ENCODE peak calls at places on chromosomes 6 and 20, in seven cellular contexts. One of them, this sample, is unnamed.

GRCh38 chr6:79946773-79947190 is 571 bp downstream of the ELOVL4 start:
- DNase-seq in endothelial cell: peak; percentile 29
- DNase-seq in amniotic stem cell: peak; percentile 9
- DNase-seq in sciatic nerve: no peak
- DNase-seq in fibroblast of villous mesenchyme: peak; percentile 14
- DNase-seq in stimulated activated CD4-positive, alpha-beta T cell treated with anti-CD3 and anti-CD28 coated beads, Interleukin-15, amount 100 ng/mL, for 1 hour: no peak
- DNase-seq in GM12892: no peak
- DNase-seq in this sample: peak; percentile 45

GRCh38 chr6:111683749-111684267 is 78.1 kb upstream of the TRAF3IP2 start:
- DNase-seq in amniotic stem cell: no peak
- DNase-seq in sciatic nerve: no peak
- DNase-seq in endothelial cell: no peak
- DNase-seq in GM12892: no peak
- DNase-seq in fibroblast of villous mesenchyme: peak; percentile 95
- DNase-seq in stimulated activated CD4-positive, alpha-beta T cell treated with anti-CD3 and anti-CD28 coated beads, Interleukin-15, amount 100 ng/mL, for 1 hour: no peak
- DNase-seq in this sample: no peak

GRCh38 chr6:130694617-130695016 is 132.6 kb upstream of the SMLR1 start:
- DNase-seq in endothelial cell: no peak
- DNase-seq in sciatic nerve: no peak
- DNase-seq in GM12892: no peak
- DNase-seq in amniotic stem cell: no peak
- DNase-seq in stimulated activated CD4-positive, alpha-beta T cell treated with anti-CD3 and anti-CD28 coated beads, Interleukin-15, amount 100 ng/mL, for 1 hour: no peak
- DNase-seq in fibroblast of villous mesenchyme: peak; percentile 26
- DNase-seq in this sample: no peak

GRCh38 chr6:112296694-112297093 is 42.3 kb upstream of the LAMA4 start:
- DNase-seq in endothelial cell: no peak
- DNase-seq in sciatic nerve: no peak
- DNase-seq in fibroblast of villous mesenchyme: no peak
- DNase-seq in GM12892: no peak
- DNase-seq in amniotic stem cell: no peak
- DNase-seq in stimulated activated CD4-positive, alpha-beta T cell treated with anti-CD3 and anti-CD28 coated beads, Interleukin-15, amount 100 ng/mL, for 1 hour: no peak
- DNase-seq in this sample: no peak

GRCh38 chr6:152428126-152428525 is 209.0 kb downstream of the SYNE1 start:
- DNase-seq in amniotic stem cell: no peak
- DNase-seq in fibroblast of villous mesenchyme: no peak
- DNase-seq in sciatic nerve: no peak
- DNase-seq in stimulated activated CD4-positive, alpha-beta T cell treated with anti-CD3 and anti-CD28 coated beads, Interleukin-15, amount 100 ng/mL, for 1 hour: no peak
- DNase-seq in GM12892: no peak
- DNase-seq in endothelial cell: no peak
- DNase-seq in this sample: no peak

GRCh38 chr6:56096454-56096853 is 150.9 kb downstream of the COL21A1 start:
- DNase-seq in fibroblast of villous mesenchyme: no peak
- DNase-seq in stimulated activated CD4-positive, alpha-beta T cell treated with anti-CD3 and anti-CD28 coated beads, Interleukin-15, amount 100 ng/mL, for 1 hour: no peak
- DNase-seq in sciatic nerve: no peak
- DNase-seq in amniotic stem cell: no peak
- DNase-seq in GM12892: no peak
- DNase-seq in endothelial cell: no peak
- DNase-seq in this sample: no peak

GRCh38 chr6:15893556-15894253 is 230.9 kb upstream of the DTNBP1 start:
- DNase-seq in endothelial cell: no peak
- DNase-seq in amniotic stem cell: no peak
- DNase-seq in fibroblast of villous mesenchyme: no peak
- DNase-seq in sciatic nerve: no peak
- DNase-seq in stimulated activated CD4-positive, alpha-beta T cell treated with anti-CD3 and anti-CD28 coated beads, Interleukin-15, amount 100 ng/mL, for 1 hour: no peak
- DNase-seq in GM12892: no peak
- DNase-seq in this sample: no peak

GRCh38 chr6:143872211-143872610 is 7.9 kb downstream of the ZC2HC1B start:
- DNase-seq in endothelial cell: no peak
- DNase-seq in sciatic nerve: no peak
- DNase-seq in amniotic stem cell: no peak
- DNase-seq in GM12892: no peak
- DNase-seq in fibroblast of villous mesenchyme: peak; percentile 39
- DNase-seq in stimulated activated CD4-positive, alpha-beta T cell treated with anti-CD3 and anti-CD28 coated beads, Interleukin-15, amount 100 ng/mL, for 1 hour: no peak
- DNase-seq in this sample: no peak

GRCh38 chr20:37336369-37337207 is 9.4 kb upstream of the SRC start:
- DNase-seq in sciatic nerve: no peak
- DNase-seq in stimulated activated CD4-positive, alpha-beta T cell treated with anti-CD3 and anti-CD28 coated beads, Interleukin-15, amount 100 ng/mL, for 1 hour: peak; percentile 5
- DNase-seq in fibroblast of villous mesenchyme: peak; percentile 60
- DNase-seq in endothelial cell: peak; percentile 46
- DNase-seq in amniotic stem cell: no peak
- DNase-seq in GM12892: peak; percentile 72
- DNase-seq in this sample: peak; percentile 82

GRCh38 chr20:60073086-60073485 is 114.9 kb downstream of the CDH26 start:
- DNase-seq in fibroblast of villous mesenchyme: no peak
- DNase-seq in sciatic nerve: no peak
- DNase-seq in endothelial cell: no peak
- DNase-seq in amniotic stem cell: no peak
- DNase-seq in GM12892: no peak
- DNase-seq in stimulated activated CD4-positive, alpha-beta T cell treated with anti-CD3 and anti-CD28 coated beads, Interleukin-15, amount 100 ng/mL, for 1 hour: no peak
- DNase-seq in this sample: no peak

GRCh38 chr6:48835421-48835958 is 627.6 kb downstream of the MMUT start:
- DNase-seq in amniotic stem cell: no peak
- DNase-seq in sciatic nerve: no peak
- DNase-seq in fibroblast of villous mesenchyme: peak; percentile 67
- DNase-seq in endothelial cell: no peak
- DNase-seq in GM12892: no peak
- DNase-seq in stimulated activated CD4-positive, alpha-beta T cell treated with anti-CD3 and anti-CD28 coated beads, Interleukin-15, amount 100 ng/mL, for 1 hour: no peak
- DNase-seq in this sample: no peak

GRCh38 chr6:25324076-25324762 is 45.0 kb downstream of the CARMIL1 start:
- DNase-seq in sciatic nerve: no peak
- DNase-seq in fibroblast of villous mesenchyme: no peak
- DNase-seq in GM12892: no peak
- DNase-seq in stimulated activated CD4-positive, alpha-beta T cell treated with anti-CD3 and anti-CD28 coated beads, Interleukin-15, amount 100 ng/mL, for 1 hour: no peak
- DNase-seq in endothelial cell: no peak
- DNase-seq in amniotic stem cell: no peak
- DNase-seq in this sample: no peak

GRCh38 chr6:36913082-36913481 is 27.3 kb downstream of the C6orf89 start:
- DNase-seq in stimulated activated CD4-positive, alpha-beta T cell treated with anti-CD3 and anti-CD28 coated beads, Interleukin-15, amount 100 ng/mL, for 1 hour: no peak
- DNase-seq in amniotic stem cell: no peak
- DNase-seq in GM12892: no peak
- DNase-seq in fibroblast of villous mesenchyme: no peak
- DNase-seq in endothelial cell: no peak
- DNase-seq in sciatic nerve: no peak
- DNase-seq in this sample: no peak

GRCh38 chr20:24469116-24470030 is at the start of gene SYNDIG1:
- DNase-seq in stimulated activated CD4-positive, alpha-beta T cell treated with anti-CD3 and anti-CD28 coated beads, Interleukin-15, amount 100 ng/mL, for 1 hour: no peak
- DNase-seq in amniotic stem cell: no peak
- DNase-seq in endothelial cell: peak; percentile 59
- DNase-seq in fibroblast of villous mesenchyme: no peak
- DNase-seq in GM12892: no peak
- DNase-seq in sciatic nerve: no peak
- DNase-seq in this sample: no peak

GRCh38 chr20:52332649-52333048 is 141.1 kb upstream of the ZFP64 start:
- DNase-seq in GM12892: no peak
- DNase-seq in stimulated activated CD4-positive, alpha-beta T cell treated with anti-CD3 and anti-CD28 coated beads, Interleukin-15, amount 100 ng/mL, for 1 hour: no peak
- DNase-seq in endothelial cell: no peak
- DNase-seq in fibroblast of villous mesenchyme: no peak
- DNase-seq in sciatic nerve: no peak
- DNase-seq in amniotic stem cell: no peak
- DNase-seq in this sample: no peak

GRCh38 chr6:134707342-134707982 is 242.4 kb downstream of the ALDH8A1 start:
- DNase-seq in stimulated activated CD4-positive, alpha-beta T cell treated with anti-CD3 and anti-CD28 coated beads, Interleukin-15, amount 100 ng/mL, for 1 hour: no peak
- DNase-seq in endothelial cell: no peak
- DNase-seq in sciatic nerve: no peak
- DNase-seq in amniotic stem cell: no peak
- DNase-seq in fibroblast of villous mesenchyme: peak; percentile 86
- DNase-seq in GM12892: no peak
- DNase-seq in this sample: no peak

GRCh38 chr6:140441256-140441655 is 1066.8 kb upstream of the CITED2 start:
- DNase-seq in fibroblast of villous mesenchyme: peak; percentile 48
- DNase-seq in stimulated activated CD4-positive, alpha-beta T cell treated with anti-CD3 and anti-CD28 coated beads, Interleukin-15, amount 100 ng/mL, for 1 hour: no peak
- DNase-seq in amniotic stem cell: no peak
- DNase-seq in sciatic nerve: peak; percentile 77
- DNase-seq in GM12892: no peak
- DNase-seq in endothelial cell: peak; percentile 52
- DNase-seq in this sample: peak; percentile 46

GRCh38 chr6:159170999-159171712 is 2.0 kb downstream of the FNDC1 start:
- DNase-seq in stimulated activated CD4-positive, alpha-beta T cell treated with anti-CD3 and anti-CD28 coated beads, Interleukin-15, amount 100 ng/mL, for 1 hour: no peak
- DNase-seq in endothelial cell: no peak
- DNase-seq in amniotic stem cell: no peak
- DNase-seq in fibroblast of villous mesenchyme: peak; percentile 58
- DNase-seq in GM12892: no peak
- DNase-seq in sciatic nerve: no peak
- DNase-seq in this sample: no peak

GRCh38 chr6:134175532-134176282 is 123.3 kb upstream of the SLC2A12 start:
- DNase-seq in stimulated activated CD4-positive, alpha-beta T cell treated with anti-CD3 and anti-CD28 coated beads, Interleukin-15, amount 100 ng/mL, for 1 hour: peak; percentile 42
- DNase-seq in amniotic stem cell: no peak
- DNase-seq in endothelial cell: no peak
- DNase-seq in GM12892: peak; percentile 25
- DNase-seq in sciatic nerve: peak; percentile 82
- DNase-seq in fibroblast of villous mesenchyme: peak; percentile 77
- DNase-seq in this sample: peak; percentile 87

GRCh38 chr6:17013701-17014100 is 88.1 kb upstream of the STMND1 start:
- DNase-seq in fibroblast of villous mesenchyme: peak; percentile 49
- DNase-seq in GM12892: no peak
- DNase-seq in endothelial cell: no peak
- DNase-seq in amniotic stem cell: peak; percentile 67
- DNase-seq in stimulated activated CD4-positive, alpha-beta T cell treated with anti-CD3 and anti-CD28 coated beads, Interleukin-15, amount 100 ng/mL, for 1 hour: no peak
- DNase-seq in sciatic nerve: no peak
- DNase-seq in this sample: no peak

GRCh38 chr6:162195441-162195840 is 532.1 kb downstream of the PRKN start:
- DNase-seq in endothelial cell: no peak
- DNase-seq in sciatic nerve: no peak
- DNase-seq in GM12892: no peak
- DNase-seq in stimulated activated CD4-positive, alpha-beta T cell treated with anti-CD3 and anti-CD28 coated beads, Interleukin-15, amount 100 ng/mL, for 1 hour: no peak
- DNase-seq in fibroblast of villous mesenchyme: no peak
- DNase-seq in amniotic stem cell: no peak
- DNase-seq in this sample: no peak

GRCh38 chr20:43727980-43728590 is 1.3 kb upstream of the GTSF1L start:
- DNase-seq in fibroblast of villous mesenchyme: peak; percentile 69
- DNase-seq in sciatic nerve: no peak
- DNase-seq in GM12892: no peak
- DNase-seq in amniotic stem cell: no peak
- DNase-seq in endothelial cell: no peak
- DNase-seq in stimulated activated CD4-positive, alpha-beta T cell treated with anti-CD3 and anti-CD28 coated beads, Interleukin-15, amount 100 ng/mL, for 1 hour: no peak
- DNase-seq in this sample: no peak